ENCODE peak calls at places on chromosome 13, in ten cellular contexts. M is NCI-H1092, D is COR-L47, V is omental fat pad, K is AG10803, S is T-helper 17 cell, G is posterior cingulate gyrus, U is coronary artery, Y is trophoblast cell, B is GM23248. P is an unnamed sample.

GRCh38 chr13:24463078-24463477 is 49.5 kb downstream of the PARP4 start:
- DNase-seq in K (no peak), M (no peak), Y (no peak), B (no peak), U (no peak), S (no peak), D (no peak), V (no peak), G (no peak), P (no peak)

GRCh38 chr13:75771818-75772217 is 135.7 kb downstream of the LMO7 start:
- DNase-seq in K (peak; percentile 77), V (no peak), G (no peak), B (peak; percentile 86), U (no peak), M (no peak), D (no peak), Y (no peak), S (no peak), P (no peak)

GRCh38 chr13:79988573-79988972 is 352.4 kb downstream of the SPRY2 start:
- DNase-seq in U (no peak), B (peak; percentile 91), G (no peak), D (no peak), V (no peak), M (no peak), S (no peak), K (peak; percentile 83), Y (peak; percentile 9), P (no peak)

GRCh38 chr13:38970380-38971051 is 20.1 kb downstream of the STOML3 start:
- DNase-seq in B (no peak), D (peak; percentile 32), V (no peak), M (no peak), Y (no peak), S (no peak), G (no peak), K (no peak), U (no peak), P (no peak)

GRCh38 chr13:40799508-40799907 is 10.1 kb downstream of the SLC25A15 start:
- DNase-seq in S (no peak), K (no peak), U (no peak), D (no peak), M (no peak), V (no peak), Y (no peak), G (no peak), B (no peak), P (no peak)

GRCh38 chr13:20993661-20994440 is 67.5 kb downstream of the LATS2 start:
- DNase-seq in M (no peak), V (no peak), S (no peak), B (peak; percentile 94), D (no peak), Y (no peak), U (peak; percentile 56), K (peak; percentile 90), G (no peak), P (no peak)

GRCh38 chr13:32022292-32022691 is 9.3 kb upstream of the FRY start:
- DNase-seq in M (no peak), D (no peak), G (no peak), Y (no peak), S (no peak), U (no peak), B (no peak), K (no peak), V (no peak), P (no peak)

GRCh38 chr13:35947315-35947714 is 183.9 kb downstream of the DCLK1 start:
- DNase-seq in V (no peak), D (no peak), U (no peak), G (no peak), S (no peak), Y (no peak), K (no peak), B (no peak), M (no peak), P (no peak)

GRCh38 chr13:21338156-21338555 is 120.9 kb downstream of the ZDHHC20 start:
- DNase-seq in K (no peak), B (peak; percentile 13), U (no peak), D (no peak), G (no peak), M (no peak), S (no peak), Y (peak; percentile 48), V (no peak), P (no peak)

GRCh38 chr13:47121092-47121763 is 224.4 kb upstream of the HTR2A start:
- DNase-seq in Y (no peak), M (no peak), B (no peak), V (no peak), U (no peak), D (no peak), K (no peak), G (no peak), S (no peak), P (no peak)

GRCh38 chr13:23469901-23470525 is 36.5 kb upstream of the SACS start:
- DNase-seq in G (no peak), V (no peak), K (peak; percentile 97), Y (no peak), U (no peak), M (no peak), D (no peak), B (peak; percentile 91), S (no peak), P (no peak)

GRCh38 chr13:49679244-49679643 is 12.0 kb downstream of the EBPL start:
- DNase-seq in B (peak; percentile 22), G (no peak), U (no peak), Y (no peak), S (no peak), D (no peak), M (no peak), V (no peak), K (no peak), P (no peak)

GRCh38 chr13:76331948-76332712 is 554.1 kb downstream of the KCTD12 start:
- DNase-seq in V (no peak), Y (no peak), G (no peak), U (no peak), B (no peak), K (no peak), S (no peak), D (peak; percentile 69), M (no peak), P (no peak)

GRCh38 chr13:99870541-99870940 is 101.0 kb downstream of the ZIC5 start:
- DNase-seq in S (no peak), K (no peak), U (no peak), V (no peak), M (peak; percentile 47), B (no peak), G (no peak), D (peak; percentile 73), Y (no peak), P (no peak)

GRCh38 chr13:36530050-36530789 is 97.9 kb downstream of the CCNA1 start:
- DNase-seq in G (peak; percentile 82), D (no peak), Y (no peak), M (no peak), K (peak; percentile 71), V (no peak), S (no peak), U (no peak), B (no peak), P (no peak)

GRCh38 chr13:43303040-43303729 is 279.8 kb downstream of the DNAJC15 start:
- DNase-seq in Y (no peak), M (peak; percentile 26), G (peak; percentile 94), K (peak; percentile 84), D (peak; percentile 69), V (no peak), S (no peak), U (no peak), B (peak; percentile 72), P (peak; percentile 22)

P was measured in colonic mucosa.